ENCODE peak calls at places on chromosome 15, in six cellular contexts. P is ecto neural progenitor cell, W is T-helper 22 cell, F is kidney glomerular epithelial cell, O is H7, T is heart left ventricle. D is an unnamed sample.
A peak's percentile ranks its signal among the peaks of the same experiment; 100 is the strongest.

GRCh38 chr15:91664224-91664836 is 189.2 kb upstream of the SLCO3A1 start:
- DNase-seq in F (no peak), T (no peak), W (no peak), O (no peak), P (no peak), D (peak; percentile 52)

GRCh38 chr15:76994001-76994400 is 925 bp upstream of the PSTPIP1 start:
- DNase-seq in T (peak; percentile 63), W (peak; percentile 59), F (no peak), P (no peak), O (peak; percentile 26), D (no peak)

GRCh38 chr15:41734079-41734478 is 40.2 kb upstream of the MAPKBP1 start:
- DNase-seq in P (no peak), O (no peak), W (no peak), T (no peak), F (no peak), D (no peak)

GRCh38 chr15:75089781-75090734 is 66.7 kb downstream of the PPCDC start:
- DNase-seq in P (no peak), O (no peak), W (no peak), T (peak; percentile 72), F (no peak), D (no peak)

GRCh38 chr15:71612869-71613268 is 197.5 kb upstream of the NR2E3 start:
- DNase-seq in P (no peak), T (no peak), O (no peak), F (no peak), W (no peak), D (no peak)

GRCh38 chr15:28918141-28918983 is 32.6 kb downstream of the APBA2 start:
- DNase-seq in P (peak; percentile 85), F (no peak), W (no peak), T (no peak), O (peak; percentile 95), D (no peak)

GRCh38 chr15:74281147-74282133 is 45.3 kb downstream of the CCDC33 start:
- DNase-seq in P (no peak), T (no peak), W (no peak), O (no peak), F (no peak), D (no peak)

GRCh38 chr15:60916032-60916673 is 312.9 kb downstream of the RORA start:
- DNase-seq in W (no peak), T (no peak), O (no peak), P (no peak), F (no peak), D (no peak)

GRCh38 chr15:33215941-33216872 is 21.7 kb upstream of the FMN1 start:
- DNase-seq in W (no peak), T (no peak), P (no peak), F (peak; percentile 25), O (no peak), D (no peak)

GRCh38 chr15:78684645-78685044 is 43.6 kb upstream of the CHRNB4 start:
- DNase-seq in F (no peak), T (no peak), P (no peak), O (no peak), W (no peak), D (peak; percentile 47)

GRCh38 chr15:90266485-90266884 is 1.0 kb downstream of the NGRN start:
- DNase-seq in P (no peak), T (no peak), F (no peak), O (no peak), W (no peak), D (peak; percentile 14)

GRCh38 chr15:40879609-40880008 is 5.6 kb upstream of the RHOV start:
- DNase-seq in P (no peak), F (no peak), W (no peak), T (no peak), O (no peak), D (no peak)

GRCh38 chr15:85318048-85318731 is 62.2 kb upstream of the AKAP13 start:
- DNase-seq in W (peak; percentile 27), T (no peak), O (no peak), F (peak; percentile 62), P (peak; percentile 19), D (no peak)

GRCh38 chr15:34802803-34803395 is 7.5 kb upstream of the ACTC1 start:
- DNase-seq in O (no peak), T (no peak), W (no peak), F (no peak), P (no peak), D (no peak)

GRCh38 chr15:87902772-87903388 is 353.7 kb downstream of the NTRK3 start:
- DNase-seq in O (no peak), F (no peak), P (no peak), T (no peak), W (no peak), D (no peak)

GRCh38 chr15:72979754-72980153 is 72.5 kb upstream of the NEO1 start:
- DNase-seq in O (no peak), P (no peak), T (no peak), F (no peak), W (no peak), D (no peak)

GRCh38 chr15:48644498-48644826 is 1.0 kb downstream of the FBN1 start:
- DNase-seq in O (no peak), F (no peak), W (no peak), P (no peak), T (no peak), D (no peak)

D was measured in putamen.